ENCODE peak calls at places on chromosomes 16 and 17, in seven cellular contexts. One of them, this sample, is unnamed.

GRCh38 chr17:45013021-45013997 is 38.1 kb downstream of the DCAKD start:
- DNase-seq in SK-N-SH: no peak
- DNase-seq in Panc1: no peak
- DNase-seq in A549: no peak
- DNase-seq in GM23338: peak
- DNase-seq in GM12878: no peak
- DNase-seq in HCT116: no peak
- DNase-seq in this sample: no peak

GRCh38 chr17:76752006-76752405 is 14.1 kb downstream of the MFSD11 start:
- DNase-seq in SK-N-SH: no peak
- DNase-seq in Panc1: no peak
- DNase-seq in A549: no peak
- DNase-seq in GM23338: no peak
- DNase-seq in GM12878: no peak
- DNase-seq in HCT116: no peak
- DNase-seq in this sample: no peak

GRCh38 chr17:47698749-47699535 is 5.0 kb downstream of the TBKBP1 start:
- DNase-seq in SK-N-SH: peak
- DNase-seq in Panc1: no peak
- DNase-seq in A549: peak
- DNase-seq in GM23338: peak
- DNase-seq in GM12878: no peak
- DNase-seq in HCT116: no peak
- DNase-seq in this sample: no peak

GRCh38 chr16:65832269-65832668 is 534.2 kb upstream of the CDH5 start:
- DNase-seq in SK-N-SH: peak
- DNase-seq in Panc1: no peak
- DNase-seq in A549: no peak
- DNase-seq in GM23338: no peak
- DNase-seq in GM12878: no peak
- DNase-seq in HCT116: no peak
- DNase-seq in this sample: no peak

GRCh38 chr17:67456103-67456502 is 79.0 kb downstream of the PITPNC1 start:
- DNase-seq in SK-N-SH: no peak
- DNase-seq in Panc1: no peak
- DNase-seq in A549: no peak
- DNase-seq in GM23338: no peak
- DNase-seq in GM12878: no peak
- DNase-seq in HCT116: no peak
- DNase-seq in this sample: no peak

GRCh38 chr16:69918241-69918640 is 32.9 kb upstream of the CLEC18A start:
- DNase-seq in SK-N-SH: no peak
- DNase-seq in Panc1: no peak
- DNase-seq in A549: no peak
- DNase-seq in GM23338: no peak
- DNase-seq in GM12878: no peak
- DNase-seq in HCT116: no peak
- DNase-seq in this sample: no peak

GRCh38 chr17:58107306-58107705 is 24.1 kb downstream of the DYNLL2 start:
- DNase-seq in SK-N-SH: no peak
- DNase-seq in Panc1: no peak
- DNase-seq in A549: no peak
- DNase-seq in GM23338: no peak
- DNase-seq in GM12878: no peak
- DNase-seq in HCT116: no peak
- DNase-seq in this sample: no peak

GRCh38 chr16:66408181-66409048 is 18.7 kb upstream of the BEAN1 start:
- DNase-seq in SK-N-SH: peak
- DNase-seq in Panc1: peak
- DNase-seq in A549: peak
- DNase-seq in GM23338: peak
- DNase-seq in GM12878: no peak
- DNase-seq in HCT116: peak
- DNase-seq in this sample: peak

GRCh38 chr17:39916918-39917317 is 1.5 kb downstream of the GSDMB start:
- DNase-seq in SK-N-SH: no peak
- DNase-seq in Panc1: no peak
- DNase-seq in A549: peak
- DNase-seq in GM23338: peak
- DNase-seq in GM12878: no peak
- DNase-seq in HCT116: no peak
- DNase-seq in this sample: no peak

GRCh38 chr17:28031174-28031573 is 11.3 kb upstream of the NLK start:
- DNase-seq in SK-N-SH: no peak
- DNase-seq in Panc1: no peak
- DNase-seq in A549: no peak
- DNase-seq in GM23338: no peak
- DNase-seq in GM12878: no peak
- DNase-seq in HCT116: no peak
- DNase-seq in this sample: no peak

GRCh38 chr17:28033972-28034714 is 8.3 kb upstream of the NLK start:
- DNase-seq in SK-N-SH: no peak
- DNase-seq in Panc1: no peak
- DNase-seq in A549: peak
- DNase-seq in GM23338: no peak
- DNase-seq in GM12878: no peak
- DNase-seq in HCT116: no peak
- DNase-seq in this sample: no peak

GRCh38 chr17:28029033-28029432 is 13.4 kb upstream of the NLK start:
- DNase-seq in SK-N-SH: no peak
- DNase-seq in Panc1: no peak
- DNase-seq in A549: no peak
- DNase-seq in GM23338: no peak
- DNase-seq in GM12878: no peak
- DNase-seq in HCT116: no peak
- DNase-seq in this sample: no peak

GRCh38 chr17:28030386-28030785 is 12.1 kb upstream of the NLK start:
- DNase-seq in SK-N-SH: no peak
- DNase-seq in Panc1: no peak
- DNase-seq in A549: no peak
- DNase-seq in GM23338: no peak
- DNase-seq in GM12878: no peak
- DNase-seq in HCT116: no peak
- DNase-seq in this sample: no peak
- TF ChIP-seq REST in SK-N-SH: no peak
- TF ChIP-seq REST in Panc1: no peak
- TF ChIP-seq REST in A549: no peak
- TF ChIP-seq REST in GM23338: no peak
- TF ChIP-seq REST in GM12878: no peak
- TF ChIP-seq REST in HCT116: no peak
- TF ChIP-seq REST in this sample: no peak

GRCh38 chr16:47463771-47464624 is 2.9 kb downstream of the PHKB start:
- DNase-seq in SK-N-SH: peak
- DNase-seq in Panc1: no peak
- DNase-seq in A549: no peak
- DNase-seq in GM23338: no peak
- DNase-seq in GM12878: no peak
- DNase-seq in HCT116: no peak
- DNase-seq in this sample: no peak

GRCh38 chr16:47460301-47460754 is 535 bp downstream of the ITFG1 start:
- DNase-seq in SK-N-SH: no peak
- DNase-seq in Panc1: no peak
- DNase-seq in A549: peak
- DNase-seq in GM23338: peak
- DNase-seq in GM12878: no peak
- DNase-seq in HCT116: no peak
- DNase-seq in this sample: no peak

GRCh38 chr16:47459603-47460002 is 1.3 kb downstream of the ITFG1 start:
- DNase-seq in SK-N-SH: no peak
- DNase-seq in Panc1: no peak
- DNase-seq in A549: no peak
- DNase-seq in GM23338: no peak
- DNase-seq in GM12878: no peak
- DNase-seq in HCT116: no peak
- DNase-seq in this sample: no peak

GRCh38 chr16:47460755-47461597 is at the start of the genes ITFG1 and PHKB:
- DNase-seq in SK-N-SH: peak
- DNase-seq in Panc1: no peak
- DNase-seq in A549: peak
- DNase-seq in GM23338: peak
- DNase-seq in GM12878: peak
- DNase-seq in HCT116: peak
- DNase-seq in this sample: peak

DNA sequence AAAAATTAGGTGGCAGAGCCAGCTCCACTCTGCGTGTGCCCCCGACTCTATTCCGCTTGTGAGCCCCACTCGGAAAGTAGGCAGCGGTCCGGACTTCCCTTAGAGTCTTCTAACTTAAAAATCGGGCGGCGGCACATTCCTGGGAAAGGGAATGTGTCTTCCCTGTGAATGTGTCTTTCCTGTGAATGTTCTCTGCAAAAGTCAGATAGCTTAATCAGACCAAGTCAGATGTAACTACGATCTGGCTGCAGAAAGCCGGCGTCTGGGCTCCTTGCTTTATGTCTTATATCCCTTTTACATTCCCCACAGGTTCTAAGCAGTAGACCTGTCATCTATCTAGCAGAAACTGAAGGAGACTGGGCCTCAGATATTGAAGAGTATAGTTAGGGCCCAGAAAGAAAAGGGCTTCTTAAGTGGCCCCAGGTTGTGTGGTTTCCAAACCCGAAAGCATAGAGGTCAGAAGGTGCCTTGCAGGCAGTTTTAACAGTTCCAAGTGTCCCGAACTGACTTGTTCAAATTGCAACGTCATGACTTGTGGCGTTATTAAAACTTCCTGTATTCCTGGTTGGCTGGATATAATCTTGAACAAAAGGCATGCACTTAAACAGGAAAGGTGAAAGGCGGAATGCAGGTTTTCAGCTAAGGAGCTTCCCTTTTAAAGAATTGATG is 601 bp downstream of the PHKB start:
- DNase-seq in SK-N-SH: peak
- DNase-seq in Panc1: peak
- DNase-seq in A549: peak
- DNase-seq in GM23338: peak
- DNase-seq in GM12878: no peak
- DNase-seq in HCT116: peak
- DNase-seq in this sample: peak
- TF ChIP-seq REST in SK-N-SH: no peak
- TF ChIP-seq REST in Panc1: no peak
- TF ChIP-seq REST in A549: no peak
- TF ChIP-seq REST in GM23338: no peak
- TF ChIP-seq REST in GM12878: no peak
- TF ChIP-seq REST in HCT116: no peak
- TF ChIP-seq REST in this sample: no peak

DNA sequence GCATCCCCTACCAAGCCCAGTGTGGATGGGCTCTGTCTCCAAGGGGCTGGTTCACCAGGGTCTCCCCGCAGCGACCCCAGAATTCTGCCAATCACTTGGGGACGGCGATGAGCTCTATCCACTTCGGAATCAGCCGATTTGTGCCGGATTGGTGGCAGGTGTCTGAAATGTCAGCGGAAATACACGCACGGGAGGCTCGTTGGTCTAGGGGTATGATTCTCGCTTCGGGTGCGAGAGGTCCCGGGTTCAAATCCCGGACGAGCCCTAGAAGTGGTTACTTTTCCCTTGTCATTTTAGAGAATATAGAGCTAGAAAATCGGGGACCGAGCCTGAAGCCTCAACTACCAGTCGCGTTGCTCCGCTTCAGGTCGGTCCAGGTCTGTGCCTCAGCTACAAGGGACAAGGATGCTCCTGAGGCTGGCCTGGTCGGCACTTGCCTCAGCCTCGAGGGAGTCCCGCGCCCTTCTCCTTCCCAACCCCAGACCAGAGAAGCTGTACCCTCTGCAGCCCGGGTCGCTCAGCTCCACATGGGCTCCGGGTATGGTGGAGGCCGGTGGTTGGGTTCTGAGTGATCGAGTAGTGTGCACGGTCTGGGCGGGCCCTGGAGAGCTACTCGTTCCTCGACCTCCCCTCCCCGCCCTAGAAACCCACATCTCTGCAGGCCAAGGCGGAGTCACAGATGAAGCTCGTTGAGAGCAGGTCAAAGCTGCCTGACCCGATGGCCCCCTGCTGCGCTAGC is 16.0 kb upstream of the OR1F1 start:
- DNase-seq in SK-N-SH: peak
- DNase-seq in Panc1: peak
- DNase-seq in A549: peak
- DNase-seq in GM23338: peak
- DNase-seq in GM12878: no peak
- DNase-seq in HCT116: no peak
- DNase-seq in this sample: no peak
- TF ChIP-seq REST in SK-N-SH: no peak
- TF ChIP-seq REST in Panc1: no peak
- TF ChIP-seq REST in A549: no peak
- TF ChIP-seq REST in GM23338: no peak
- TF ChIP-seq REST in GM12878: no peak
- TF ChIP-seq REST in HCT116: no peak
- TF ChIP-seq REST in this sample: no peak

GRCh38 chr16:30785126-30786106 is 1.6 kb downstream of the ZNF629 start:
- DNase-seq in SK-N-SH: no peak
- DNase-seq in Panc1: no peak
- DNase-seq in A549: no peak
- DNase-seq in GM23338: no peak
- DNase-seq in GM12878: no peak
- DNase-seq in HCT116: no peak
- DNase-seq in this sample: no peak

GRCh38 chr16:30786936-30787612 is at the start of gene ZNF629:
- DNase-seq in SK-N-SH: peak
- DNase-seq in Panc1: no peak
- DNase-seq in A549: peak
- DNase-seq in GM23338: peak
- DNase-seq in GM12878: no peak
- DNase-seq in HCT116: peak
- DNase-seq in this sample: peak

GRCh38 chr16:30784215-30784614 is 2.8 kb downstream of the ZNF629 start:
- DNase-seq in SK-N-SH: no peak
- DNase-seq in Panc1: no peak
- DNase-seq in A549: no peak
- DNase-seq in GM23338: no peak
- DNase-seq in GM12878: no peak
- DNase-seq in HCT116: no peak
- DNase-seq in this sample: no peak

GRCh38 chr16:30787613-30788378 is 791 bp upstream of the ZNF629 start:
- DNase-seq in SK-N-SH: no peak
- DNase-seq in Panc1: no peak
- DNase-seq in A549: no peak
- DNase-seq in GM23338: no peak
- DNase-seq in GM12878: no peak
- DNase-seq in HCT116: no peak
- DNase-seq in this sample: no peak

DNA sequence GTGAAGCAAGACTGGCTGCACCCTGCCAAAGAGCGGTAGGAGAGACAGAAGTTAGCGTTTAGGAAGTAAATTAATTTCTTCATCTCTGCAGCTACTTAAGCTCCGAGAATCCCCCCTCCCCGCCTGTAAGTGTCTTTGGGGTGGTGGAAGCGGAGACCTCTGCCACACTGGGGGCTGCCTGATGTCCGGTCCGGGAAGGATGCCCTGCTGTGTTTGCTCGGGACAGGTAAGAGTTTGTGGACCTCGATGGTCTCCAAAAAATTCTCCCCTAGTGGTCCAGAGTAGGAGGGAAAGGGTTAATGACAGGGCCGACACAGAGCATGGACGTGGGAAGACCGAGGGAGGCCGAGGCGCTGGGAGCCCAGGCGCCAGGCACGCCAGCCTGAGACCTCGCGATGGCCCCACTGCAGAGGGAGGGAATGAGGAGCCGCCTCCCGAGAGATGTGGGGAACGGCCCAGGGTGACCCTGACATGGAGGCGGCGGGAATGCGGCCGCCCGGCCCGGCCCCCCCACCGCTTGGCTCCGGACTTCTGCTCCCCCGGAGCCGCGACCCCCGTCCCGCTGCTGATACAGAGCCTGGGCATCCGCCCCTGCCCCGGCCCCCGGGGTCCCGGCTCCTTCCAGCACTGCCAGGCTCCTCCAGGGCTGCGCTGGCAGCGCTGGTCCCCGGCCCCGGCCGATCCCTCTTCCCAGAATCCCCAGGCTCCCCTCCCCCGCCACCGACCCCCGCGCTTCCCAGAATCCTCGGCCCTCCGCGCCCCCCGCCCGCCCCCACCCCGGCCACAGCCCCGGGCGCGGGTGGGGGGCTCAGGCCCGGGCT is 680 bp downstream of the ZNF629 start:
- DNase-seq in SK-N-SH: peak
- DNase-seq in Panc1: no peak
- DNase-seq in A549: peak
- DNase-seq in GM23338: peak
- DNase-seq in GM12878: no peak
- DNase-seq in HCT116: no peak
- DNase-seq in this sample: no peak
- TF ChIP-seq REST in SK-N-SH: no peak
- TF ChIP-seq REST in Panc1: no peak
- TF ChIP-seq REST in A549: peak
- TF ChIP-seq REST in GM23338: no peak
- TF ChIP-seq REST in GM12878: no peak
- TF ChIP-seq REST in HCT116: no peak
- TF ChIP-seq REST in this sample: no peak